ENCODE peak calls at places on chromosome 7, in seven cellular contexts. O is AG09309, B is foreskin keratinocyte, N is endothelial cell, X is MCF 10A, I is choroid plexus epithelial cell, U is adrenal gland. H is an unnamed sample.
A peak's percentile ranks its signal among the peaks of the same experiment; 100 is the strongest.

GRCh38 chr7:20438665-20439376 is 108.1 kb downstream of the ITGB8 start:
- DNase-seq in O (peak; percentile 35), B (no peak), N (no peak), X (no peak), I (no peak), U (no peak), H (no peak)

GRCh38 chr7:18590744-18591340 is 95.3 kb downstream of the HDAC9 start:
- DNase-seq in O (peak; percentile 47), B (no peak), N (no peak), X (peak; percentile 57), I (peak; percentile 87), U (no peak), H (no peak)

GRCh38 chr7:20198295-20198694 is 18.9 kb downstream of the MACC1 start:
- DNase-seq in O (no peak), B (no peak), N (no peak), X (no peak), I (no peak), U (no peak), H (no peak)

GRCh38 chr7:19112290-19113000 is 5.0 kb downstream of the TWIST1 start:
- DNase-seq in O (no peak), B (no peak), N (peak; percentile 26), X (no peak), I (peak; percentile 96), U (no peak), H (no peak)

GRCh38 chr7:44740040-44740439 is 8.6 kb upstream of the ZMIZ2 start:
- DNase-seq in O (no peak), B (no peak), N (no peak), X (no peak), I (no peak), U (no peak), H (no peak)

GRCh38 chr7:107938448-107939250 is 47.7 kb downstream of the DLD start:
- DNase-seq in O (no peak), B (no peak), N (no peak), X (no peak), I (no peak), U (no peak), H (no peak)

GRCh38 chr7:117871401-117871777 is 1.9 kb downstream of the CTTNBP2 start:
- DNase-seq in O (no peak), B (no peak), N (no peak), X (no peak), I (no peak), U (no peak), H (no peak)

GRCh38 chr7:493661-494251 is 25.9 kb downstream of the PDGFA start:
- DNase-seq in O (no peak), B (no peak), N (no peak), X (no peak), I (no peak), U (no peak), H (no peak)

GRCh38 chr7:76185187-76185915 is 16.3 kb upstream of the SRRM3 start:
- DNase-seq in O (no peak), B (no peak), N (no peak), X (no peak), I (no peak), U (no peak), H (no peak)

GRCh38 chr7:2475678-2476015 is 551 bp downstream of the GRIFIN start:
- DNase-seq in O (no peak), B (no peak), N (no peak), X (no peak), I (no peak), U (no peak), H (no peak)

GRCh38 chr7:98314469-98314868 is 33.0 kb downstream of the BRI3 start:
- DNase-seq in O (no peak), B (no peak), N (no peak), X (no peak), I (no peak), U (no peak), H (no peak)

GRCh38 chr7:80870806-80871205 is 48.0 kb downstream of the SEMA3C start:
- DNase-seq in O (no peak), B (no peak), N (no peak), X (no peak), I (no peak), U (no peak), H (no peak)

GRCh38 chr7:315516-316265 is 25.7 kb downstream of the FOXL3 start:
- DNase-seq in O (no peak), B (no peak), N (no peak), X (no peak), I (no peak), U (no peak), H (no peak)

GRCh38 chr7:55977831-55978230 is 13.4 kb downstream of the NIPSNAP2 start:
- DNase-seq in O (no peak), B (no peak), N (no peak), X (peak; percentile 73), I (peak; percentile 84), U (no peak), H (no peak)

GRCh38 chr7:72445580-72445979 is 33.4 kb upstream of the CALN1 start:
- DNase-seq in O (no peak), B (no peak), N (no peak), X (no peak), I (no peak), U (no peak), H (no peak)

GRCh38 chr7:1170741-1171501 is 10.9 kb upstream of the ZFAND2A start:
- DNase-seq in O (no peak), B (no peak), N (no peak), X (no peak), I (no peak), U (no peak), H (no peak)

GRCh38 chr7:132298782-132299181 is 277.5 kb downstream of the PLXNA4 start:
- DNase-seq in O (peak; percentile 14), B (no peak), N (no peak), X (peak; percentile 20), I (peak; percentile 28), U (no peak), H (no peak)

GRCh38 chr7:156429514-156429913 is 211.1 kb upstream of the RNF32 start:
- DNase-seq in O (no peak), B (no peak), N (no peak), X (no peak), I (no peak), U (no peak), H (no peak)

GRCh38 chr7:66353547-66353946 is 148.4 kb downstream of the TPST1 start:
- DNase-seq in O (peak; percentile 94), B (peak; percentile 75), N (no peak), X (peak; percentile 81), I (peak; percentile 77), U (no peak), H (no peak)

GRCh38 chr7:42059275-42059674 is 177.7 kb downstream of the GLI3 start:
- DNase-seq in O (no peak), B (no peak), N (no peak), X (no peak), I (no peak), U (no peak), H (no peak)

GRCh38 chr7:106613861-106614560 is 46.9 kb downstream of the CCDC71L start:
- DNase-seq in O (peak; percentile 10), B (no peak), N (no peak), X (no peak), I (peak; percentile 64), U (no peak), H (no peak)

DNA sequence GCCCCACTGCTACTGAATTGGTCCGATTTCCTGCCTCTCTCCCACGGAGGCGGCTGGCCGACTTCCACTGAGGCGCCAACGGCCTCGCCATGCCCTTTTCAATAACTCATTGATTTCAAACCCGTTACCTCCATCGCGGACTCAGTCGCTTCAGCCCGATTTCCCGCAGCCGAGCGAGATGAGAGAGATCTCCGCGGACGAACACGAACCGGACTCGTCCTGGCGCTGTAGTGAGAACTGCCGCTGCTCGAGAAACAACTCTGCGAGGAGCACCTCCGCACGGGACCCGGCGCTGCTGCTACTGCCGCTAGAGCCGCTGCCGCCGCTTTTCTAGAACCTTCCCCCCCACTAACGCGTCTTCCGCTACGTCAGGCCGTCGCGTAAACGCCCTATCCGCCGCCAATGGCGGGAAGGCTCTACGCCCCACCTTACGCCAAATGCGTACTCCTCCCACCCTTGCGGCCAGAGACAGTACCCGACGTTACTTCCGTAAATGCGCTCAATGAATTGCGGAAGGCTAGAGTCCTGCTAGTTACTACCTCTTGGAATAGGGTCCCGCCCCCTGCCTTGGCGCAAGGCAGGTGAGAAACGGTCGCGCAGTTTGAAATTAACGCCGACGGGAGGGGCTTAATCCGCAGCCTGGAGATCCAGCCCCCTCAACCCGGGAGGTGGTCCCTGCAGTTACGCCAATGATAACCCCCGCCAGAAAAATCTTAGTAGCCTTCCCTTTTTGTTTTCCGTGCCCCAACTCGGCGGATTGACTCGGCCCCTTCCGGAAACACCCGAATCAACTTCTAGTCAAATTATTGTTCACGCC is at the start of gene HNRNPA2B1:
- DNase-seq in O (peak; percentile 85), B (peak; percentile 97), N (peak; percentile 95), X (peak; percentile 98), I (peak; percentile 99), U (peak; percentile 97), H (peak; percentile 96)
- TF ChIP-seq CTCF in O (no peak), B (peak; percentile 24), N (no peak), X (no peak), I (no peak), U (no peak), H (no peak)

DNA sequence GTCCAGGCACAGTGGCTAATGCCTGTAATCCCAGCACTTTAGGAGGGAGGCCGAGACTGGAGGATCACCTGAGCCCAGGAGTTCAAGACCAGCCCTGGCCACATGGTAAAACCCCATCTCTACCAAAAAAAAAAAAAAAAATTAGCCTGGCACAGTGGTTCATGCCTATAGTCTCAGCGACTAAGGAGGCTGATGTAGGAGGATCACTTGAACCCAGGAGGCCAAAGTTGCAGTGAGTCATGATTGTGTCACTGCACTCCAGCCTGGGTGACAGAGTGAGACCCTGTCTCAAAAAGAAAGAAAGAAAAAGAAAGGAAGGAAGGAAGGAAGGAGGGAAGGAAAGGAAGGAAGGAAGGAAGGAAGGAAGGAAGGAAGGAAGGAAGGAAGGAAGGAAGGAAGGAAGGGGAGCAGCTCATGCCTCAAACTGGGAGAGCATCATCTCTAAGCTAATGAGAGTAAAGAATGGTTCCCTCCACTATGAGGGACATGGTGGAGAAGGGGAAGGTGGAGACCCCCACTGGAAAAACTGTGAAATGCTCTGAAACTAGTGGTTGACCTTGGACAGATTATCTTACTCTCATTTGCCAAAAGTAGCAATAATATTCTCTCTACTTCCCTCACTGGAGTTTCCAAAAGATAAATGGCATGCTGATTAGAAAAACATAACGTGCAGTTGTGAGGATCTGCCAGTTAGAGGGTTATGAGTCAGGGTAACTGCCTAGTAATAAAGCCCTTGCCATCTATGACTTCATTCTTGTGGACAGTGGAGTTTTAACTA is 16.8 kb downstream of the GIMAP5 start:
- DNase-seq in O (no peak), B (no peak), N (no peak), X (peak; percentile 20), I (no peak), U (no peak), H (peak; percentile 24)
- TF ChIP-seq CTCF in O (no peak), B (no peak), N (peak; percentile 24), X (no peak), I (no peak), U (no peak), H (peak; percentile 61)

GRCh38 chr7:74027124-74027682 is 770 bp upstream of the ELN start:
- DNase-seq in O (no peak), B (no peak), N (no peak), X (no peak), I (no peak), U (no peak), H (no peak)
- TF ChIP-seq CTCF in O (no peak), B (no peak), N (peak; percentile 9), X (no peak), I (no peak), U (no peak), H (no peak)

DNA sequence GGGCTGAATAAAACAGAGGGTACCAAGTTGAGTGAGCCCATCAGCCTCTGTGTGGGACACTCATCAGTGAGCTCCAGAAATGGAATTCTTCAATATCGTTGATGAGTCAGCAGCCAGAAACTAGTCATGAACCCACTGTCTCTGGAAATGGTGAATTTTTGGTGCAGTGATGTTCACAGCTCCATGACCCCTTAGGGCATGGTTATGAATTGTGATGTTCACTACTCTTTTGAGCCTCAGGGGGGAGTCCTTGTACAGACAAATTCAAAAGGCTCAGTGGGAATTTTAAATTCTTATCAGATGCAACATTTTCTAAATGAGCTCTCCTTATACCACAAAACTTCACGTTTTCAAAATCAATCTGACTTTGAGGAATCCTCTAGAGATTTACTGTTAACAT is 335.7 kb downstream of the PHTF2 start:
- DNase-seq in O (peak; percentile 68), B (peak; percentile 31), N (peak; percentile 29), X (peak; percentile 44), I (peak; percentile 63), U (no peak), H (peak; percentile 37)
- TF ChIP-seq CTCF in O (peak; percentile 59), B (peak; percentile 70), N (peak; percentile 69), X (peak; percentile 29), I (peak; percentile 59), U (peak; percentile 26), H (peak; percentile 41)